ENCODE peak calls at places on chromosome 19, in ten cellular contexts. M is testis, S is A549, F is stomach, W is tibial nerve, I is heart left ventricle, B is Peyer's patch, D is lower leg skin, O is NB4, X is esophagus squamous epithelium. Y is an unnamed sample.

GRCh38 chr19:16435238-16435911 is 36.4 kb downstream of the EPS15L1 start:
- DNase-seq in X (no peak), W (peak; percentile 34), D (peak; percentile 64), B (peak; percentile 63), M (peak; percentile 78), S (no peak), F (no peak), I (no peak), O (no peak), Y (peak; percentile 94)

GRCh38 chr19:53908106-53908932 is 759 bp upstream of the CACNG7 start:
- DNase-seq in O (peak; percentile 61), D (no peak), M (peak; percentile 79), W (no peak), X (no peak), I (no peak), S (peak; percentile 85), B (no peak), F (peak; percentile 33), Y (no peak)

GRCh38 chr19:15184776-15185175 is 16.0 kb downstream of the NOTCH3 start:
- DNase-seq in X (no peak), S (no peak), D (no peak), O (no peak), I (no peak), B (no peak), W (no peak), F (no peak), M (no peak), Y (no peak)

GRCh38 chr19:14375582-14376291 is 5.5 kb upstream of the ADGRE5 start:
- DNase-seq in B (peak; percentile 57), S (no peak), D (no peak), I (peak; percentile 81), F (no peak), M (peak; percentile 45), X (no peak), O (no peak), W (no peak), Y (peak; percentile 83)

GRCh38 chr19:21498651-21499050 is 6.8 kb upstream of the ZNF429 start:
- DNase-seq in M (no peak), D (no peak), F (no peak), S (no peak), O (no peak), B (no peak), X (no peak), W (no peak), I (no peak), Y (no peak)

GRCh38 chr19:14381689-14382474 is 638 bp downstream of the ADGRE5 start:
- DNase-seq in F (peak; percentile 57), D (no peak), O (peak; percentile 75), W (no peak), B (peak; percentile 90), M (no peak), S (peak; percentile 77), X (no peak), I (no peak), Y (peak; percentile 77)

GRCh38 chr19:17281391-17282304 is at the start of gene ANKLE1:
- DNase-seq in F (peak; percentile 32), W (no peak), B (peak; percentile 62), M (no peak), D (no peak), O (peak; percentile 89), S (no peak), X (no peak), I (no peak), Y (no peak)

GRCh38 chr19:17125728-17126677 is 50.4 kb downstream of the MYO9B start:
- DNase-seq in M (peak; percentile 59), F (peak; percentile 47), S (no peak), O (peak; percentile 91), D (peak; percentile 62), W (no peak), I (peak; percentile 83), B (peak; percentile 91), X (no peak), Y (peak; percentile 80)

GRCh38 chr19:47623921-47624391 is 15.0 kb downstream of the BICRA start:
- DNase-seq in O (no peak), B (peak; percentile 74), W (no peak), X (no peak), M (no peak), S (no peak), D (no peak), I (no peak), F (no peak), Y (no peak)

GRCh38 chr19:2164020-2164988 is 571 bp downstream of the DOT1L start:
- DNase-seq in X (no peak), S (no peak), O (no peak), W (no peak), F (no peak), B (no peak), D (no peak), I (peak; percentile 81), M (no peak), Y (peak; percentile 79)

GRCh38 chr19:30692517-30692870 is 320.3 kb downstream of the ZNF536 start:
- DNase-seq in B (no peak), M (no peak), X (no peak), D (no peak), O (no peak), I (no peak), F (no peak), W (no peak), S (no peak), Y (peak; percentile 72)

GRCh38 chr19:1907563-1908363 is 2.6 kb downstream of the ADAT3 start:
- DNase-seq in B (peak; percentile 90), W (no peak), O (no peak), D (no peak), I (no peak), S (no peak), X (no peak), F (peak; percentile 77), M (no peak), Y (no peak)

GRCh38 chr19:21094347-21095025 is 12.5 kb downstream of the ZNF714 start:
- DNase-seq in D (no peak), S (no peak), F (no peak), W (no peak), X (no peak), M (no peak), O (no peak), B (no peak), I (no peak), Y (no peak)

GRCh38 chr19:19276386-19276785 is 3.3 kb upstream of the TM6SF2 start:
- DNase-seq in S (no peak), D (no peak), B (no peak), F (no peak), X (no peak), O (no peak), I (no peak), W (no peak), M (no peak), Y (no peak)

GRCh38 chr19:39870171-39870971 is 24.2 kb upstream of the FBL start:
- DNase-seq in I (peak; percentile 33), X (no peak), W (no peak), S (no peak), B (no peak), F (no peak), D (no peak), O (no peak), M (no peak), Y (no peak)

GRCh38 chr19:12064266-12065099 is at the start of gene ZNF844:
- DNase-seq in W (peak; percentile 98), M (peak; percentile 99), F (peak; percentile 99), B (peak; percentile 98), X (peak; percentile 61), I (peak; percentile 98), O (peak; percentile 78), D (peak; percentile 98), S (no peak), Y (peak; percentile 98)

DNA sequence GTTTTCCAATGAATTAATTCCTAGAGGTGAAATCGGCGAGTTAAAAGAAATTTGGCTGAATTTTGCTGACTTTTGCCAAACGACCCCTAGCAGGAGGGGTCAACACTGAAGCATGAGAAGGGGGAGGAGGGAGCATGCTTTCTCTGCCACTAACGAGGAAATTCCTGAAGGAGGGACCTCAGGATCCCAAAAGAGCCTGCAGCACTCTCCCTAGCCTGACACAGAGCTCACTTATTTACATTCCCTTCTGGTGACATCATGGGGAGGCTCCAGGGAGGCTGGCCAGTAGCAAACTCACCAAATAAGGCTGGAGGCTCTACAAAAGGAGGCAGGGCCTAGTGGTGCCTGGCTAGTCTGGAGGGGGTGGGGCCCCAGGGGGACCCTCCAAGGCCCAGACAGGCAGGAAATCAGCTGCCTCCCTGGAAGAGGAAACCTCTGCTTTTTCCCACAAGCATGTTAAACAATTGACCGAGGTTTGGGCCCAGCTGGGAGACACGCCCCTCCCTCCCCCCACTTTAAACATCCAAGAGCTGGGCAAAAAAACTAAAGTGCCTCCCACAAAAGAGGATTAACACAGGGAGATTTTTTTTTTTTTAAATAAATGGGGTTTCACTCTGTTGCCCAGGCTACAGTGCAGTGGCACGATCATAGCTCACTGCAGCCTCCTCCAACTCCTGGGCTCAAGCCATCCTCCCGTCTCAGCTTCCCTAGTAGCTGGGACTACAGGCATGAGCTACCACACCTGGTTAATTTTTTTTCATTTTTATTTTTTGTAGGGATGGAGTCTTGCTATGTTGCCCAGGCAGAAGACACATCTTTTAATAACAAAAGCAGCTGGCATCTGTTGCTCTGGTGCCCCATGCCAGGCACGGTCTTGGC is 2.1 kb downstream of the DAPK3 start:
- DNase-seq in D (peak; percentile 89), F (peak; percentile 87), X (no peak), M (peak; percentile 87), S (peak; percentile 97), I (peak; percentile 84), B (peak; percentile 84), W (peak; percentile 79), O (peak; percentile 16), Y (peak; percentile 98)
- TF ChIP-seq POLR2A in D (no peak), F (no peak), X (peak; percentile 39), M (no peak), S (no peak), I (peak; percentile 37), B (no peak), W (no peak), O (no peak), Y (peak; percentile 7)

DNA sequence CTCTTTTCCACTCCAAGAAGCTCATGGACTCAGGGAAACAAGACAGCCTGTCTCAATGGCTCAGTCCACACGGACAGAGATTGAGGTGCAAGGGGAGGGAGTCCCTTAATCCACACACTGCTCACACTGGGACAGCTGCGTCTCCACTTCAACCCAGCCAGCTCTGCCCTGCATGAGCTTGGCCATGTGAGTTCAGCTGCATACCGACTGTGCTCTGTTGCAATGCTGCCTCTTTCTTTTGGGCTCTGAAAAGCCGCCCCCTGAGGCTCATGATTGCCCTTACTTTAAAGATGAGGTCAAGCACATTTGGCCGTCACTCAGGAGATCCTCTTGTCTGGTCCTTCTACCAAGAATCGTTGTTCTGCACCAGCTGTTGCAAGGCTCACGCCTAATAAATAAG is 64.8 kb upstream of the KCTD15 start:
- DNase-seq in F (no peak), I (no peak), B (no peak), M (no peak), O (no peak), X (no peak), D (no peak), S (no peak), W (no peak), Y (no peak)
- TF ChIP-seq POLR2A in F (no peak), I (no peak), B (no peak), M (no peak), O (no peak), X (no peak), D (no peak), S (no peak), W (no peak), Y (no peak)

GRCh38 chr19:32273483-32273882 is 71.9 kb upstream of the ZNF507 start:
- DNase-seq in F (no peak), I (no peak), S (no peak), D (no peak), M (no peak), X (no peak), W (no peak), B (no peak), O (no peak), Y (no peak)
- TF ChIP-seq POLR2A in F (no peak), I (no peak), S (no peak), D (no peak), M (no peak), X (no peak), W (no peak), B (no peak), O (no peak), Y (no peak)

GRCh38 chr19:893775-894090 is 449 bp downstream of the RNU6-9 start:
- DNase-seq in I (no peak), B (no peak), X (no peak), S (no peak), W (no peak), F (no peak), M (no peak), D (no peak), O (no peak), Y (no peak)
- TF ChIP-seq POLR2A in I (no peak), B (no peak), X (no peak), S (no peak), W (no peak), F (no peak), M (no peak), D (no peak), O (no peak), Y (no peak)